ENCODE peak calls at places on chromosome 16, in six cellular contexts. H is astrocyte of the cerebellum, W is transverse colon, M is body of pancreas, Q is fibroblast of pulmonary artery, G is nephron progenitor cell. F is an unnamed sample.

GRCh38 chr16:78768723-78769122 is 669.3 kb downstream of the WWOX start:
- DNase-seq in Q (no peak), H (no peak), M (no peak), G (no peak), W (no peak), F (no peak)

GRCh38 chr16:21982108-21982507 is 18.8 kb downstream of the PDZD9 start:
- DNase-seq in W (no peak), G (no peak), Q (no peak), M (no peak), H (no peak), F (no peak)

GRCh38 chr16:69725480-69726312 is 664 bp downstream of the NQO1 start:
- DNase-seq in H (no peak), G (no peak), M (no peak), Q (no peak), W (no peak), F (no peak)

GRCh38 chr16:69294051-69294450 is 17.1 kb upstream of the VPS4A start:
- DNase-seq in Q (no peak), M (no peak), G (no peak), H (no peak), W (no peak), F (no peak)

GRCh38 chr16:66427036-66427446 is at the start of gene BEAN1:
- DNase-seq in H (no peak), G (peak), Q (no peak), M (no peak), W (no peak), F (peak)

GRCh38 chr16:70253291-70254094 is 1.8 kb upstream of the EXOSC6 start:
- DNase-seq in W (peak), M (peak), Q (peak), G (peak), H (no peak), F (peak)

GRCh38 chr16:9844361-9844760 is 337.9 kb downstream of the GRIN2A start:
- DNase-seq in Q (no peak), H (no peak), W (no peak), M (no peak), G (no peak), F (no peak)

GRCh38 chr16:31872201-31872600 is 1.4 kb upstream of the ZNF267 start:
- DNase-seq in Q (no peak), H (no peak), G (no peak), W (no peak), M (no peak), F (no peak)

GRCh38 chr16:66979011-66979717 is 9.2 kb upstream of the CES4A start:
- DNase-seq in W (no peak), G (no peak), Q (peak), M (no peak), H (no peak), F (no peak)

GRCh38 chr16:28264656-28265055 is 27.7 kb upstream of the SBK1 start:
- DNase-seq in H (no peak), M (peak), Q (peak), G (peak), W (peak), F (no peak)

GRCh38 chr16:77416939-77417480 is 17.8 kb downstream of the ADAMTS18 start:
- DNase-seq in G (no peak), W (no peak), H (no peak), Q (no peak), M (no peak), F (no peak)

GRCh38 chr16:1771072-1771863 is at the start of gene NME3:
- DNase-seq in Q (peak), G (peak), W (peak), H (no peak), M (peak), F (peak)

GRCh38 chr16:73771196-73771595 is 525.4 kb upstream of the PSMD7 start:
- DNase-seq in M (no peak), W (no peak), Q (peak), H (no peak), G (no peak), F (no peak)

GRCh38 chr16:56246051-56246817 is 54.9 kb downstream of the GNAO1 start:
- DNase-seq in H (no peak), M (no peak), Q (no peak), G (peak), W (no peak), F (no peak)

GRCh38 chr16:83363521-83363920 is 444.3 kb upstream of the HSBP1 start:
- DNase-seq in H (no peak), G (no peak), W (no peak), M (no peak), Q (no peak), F (no peak)

GRCh38 chr16:72848759-72849664 is 198.9 kb downstream of the ZFHX3 start:
- DNase-seq in W (peak), M (peak), Q (peak), G (peak), H (peak), F (peak)

GRCh38 chr16:86783626-86784266 is 205.4 kb downstream of the FOXL1 start:
- DNase-seq in M (no peak), H (no peak), W (no peak), Q (no peak), G (no peak), F (no peak)

GRCh38 chr16:56950881-56951771 is 10.6 kb upstream of the CETP start:
- DNase-seq in M (peak), H (no peak), G (peak), Q (peak), W (peak), F (peak)

GRCh38 chr16:85396879-85397871 is 215.9 kb upstream of the GSE1 start:
- DNase-seq in M (peak), W (no peak), G (peak), H (no peak), Q (no peak), F (peak)
- TF ChIP-seq CTCF in M (no peak), W (no peak), G (no peak), H (no peak), Q (no peak), F (no peak)

GRCh38 chr16:58507195-58507962 is 7.4 kb downstream of the NDRG4 start:
- DNase-seq in M (no peak), Q (no peak), H (no peak), W (no peak), G (no peak), F (no peak)
- TF ChIP-seq CTCF in M (no peak), Q (no peak), H (no peak), W (no peak), G (no peak), F (no peak)

GRCh38 chr16:4409081-4409932 is 7.1 kb downstream of the CORO7 start:
- DNase-seq in M (no peak), W (no peak), Q (no peak), H (no peak), G (no peak), F (no peak)
- TF ChIP-seq CTCF in M (no peak), W (no peak), Q (no peak), H (peak), G (no peak), F (no peak)

DNA sequence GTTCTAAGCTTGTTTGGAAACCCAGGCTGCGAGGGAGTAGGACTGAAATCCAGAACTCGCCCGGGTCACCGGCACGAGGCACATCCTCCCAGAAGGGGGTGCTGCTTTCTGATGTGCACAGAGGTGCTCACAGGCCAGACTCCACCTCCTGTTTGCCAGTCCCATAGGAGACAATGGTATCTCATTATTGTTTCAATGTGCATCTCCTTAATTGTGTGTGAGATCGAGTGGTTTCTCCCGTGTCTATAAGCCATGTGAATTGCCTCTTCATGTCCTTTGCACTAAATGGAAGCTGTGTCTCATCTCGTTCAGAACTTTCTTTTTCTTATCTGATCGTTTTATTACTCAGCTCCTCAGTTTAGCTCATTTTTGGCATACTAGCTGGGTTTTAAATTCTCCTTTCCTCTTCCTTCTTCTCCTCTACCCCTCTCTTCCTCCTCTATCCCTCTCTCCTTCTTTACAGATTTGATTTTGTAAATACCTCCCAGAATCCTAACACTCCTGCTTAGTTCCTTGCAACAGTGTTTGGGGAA is 32.1 kb upstream of the PRKCB start:
- DNase-seq in G (peak), W (peak), H (no peak), Q (peak), M (peak), F (peak)
- TF ChIP-seq CTCF in G (peak), W (peak), H (peak), Q (peak), M (peak), F (no peak)

DNA sequence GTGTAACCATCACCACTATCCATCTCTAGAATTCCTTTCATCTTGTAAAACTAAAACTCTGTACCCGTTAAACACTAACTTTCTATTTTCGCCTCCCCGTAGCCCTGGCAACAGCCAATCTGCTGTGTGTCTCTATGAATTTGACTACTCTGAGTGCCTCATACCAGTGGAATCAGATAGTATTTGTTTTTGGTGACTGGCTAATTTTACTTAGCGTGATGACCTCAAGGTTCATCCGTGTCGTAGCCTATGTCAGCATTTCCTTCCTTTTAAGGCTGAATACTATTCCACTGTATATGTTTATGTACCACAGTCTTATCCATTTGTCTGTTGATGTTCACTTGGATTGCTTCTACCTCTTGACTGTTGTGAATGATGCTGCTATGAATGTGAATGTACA is 18.3 kb downstream of the CHD9 start:
- DNase-seq in G (no peak), M (no peak), H (no peak), W (no peak), Q (no peak), F (no peak)
- TF ChIP-seq CTCF in G (no peak), M (no peak), H (no peak), W (no peak), Q (no peak), F (no peak)

DNA sequence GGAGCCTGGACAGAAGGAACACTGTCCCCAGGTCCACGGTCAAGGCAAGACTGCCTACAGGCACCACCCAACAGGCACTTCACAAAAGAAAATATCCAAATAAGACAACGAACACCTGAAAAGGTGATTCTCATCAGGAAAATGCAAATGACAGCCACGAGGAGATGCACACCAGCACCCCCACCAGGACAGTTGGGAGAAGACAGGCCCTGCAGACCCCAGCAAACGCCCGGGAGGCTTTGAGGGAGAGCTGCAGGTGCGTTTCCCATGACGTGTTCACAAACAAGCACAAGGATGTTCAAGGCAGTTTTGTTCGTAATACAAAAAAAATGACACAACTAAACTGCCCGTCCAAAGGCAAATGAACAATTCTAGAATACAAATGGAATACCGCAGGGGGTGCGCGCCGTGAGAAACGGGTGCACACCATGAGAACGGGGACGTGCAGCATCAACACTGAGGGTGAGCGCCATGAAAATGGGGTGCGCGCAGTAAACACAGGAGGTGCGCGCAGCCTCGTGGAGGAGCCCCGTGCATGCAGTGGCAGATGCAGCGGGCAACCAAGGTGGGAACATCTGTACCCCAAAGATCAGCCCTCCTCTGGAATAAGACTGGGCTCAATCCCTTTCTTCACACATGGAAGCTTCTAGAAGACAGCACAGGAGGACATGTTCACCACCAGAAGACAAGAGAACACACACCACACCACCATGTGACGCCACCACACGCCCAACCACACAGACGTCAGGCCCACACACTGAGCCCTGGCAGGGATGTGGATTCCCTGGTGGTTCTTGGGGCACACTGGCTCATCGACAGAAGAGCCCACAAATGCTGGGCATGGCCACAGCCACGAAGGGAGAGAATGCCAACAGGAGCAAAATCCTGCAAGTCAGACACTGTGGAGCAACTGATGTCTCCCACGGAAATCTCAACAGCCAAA is 91.2 kb downstream of the ZNF778 start:
- DNase-seq in Q (no peak), W (no peak), G (no peak), H (no peak), M (no peak), F (peak)
- TF ChIP-seq CTCF in Q (peak), W (peak), G (peak), H (peak), M (peak), F (peak)

GRCh38 chr16:11353158-11353557 is 7.9 kb downstream of the RMI2 start:
- DNase-seq in M (no peak), H (no peak), G (no peak), W (no peak), Q (no peak), F (no peak)

GRCh38 chr16:11355862-11356261 is 10.6 kb downstream of the RMI2 start:
- DNase-seq in M (no peak), G (no peak), W (no peak), H (no peak), Q (no peak), F (no peak)

GRCh38 chr16:11356573-11357331 is 11.5 kb downstream of the RMI2 start:
- DNase-seq in W (peak), H (no peak), Q (peak), G (peak), M (peak), F (peak)

GRCh38 chr16:11354407-11354732 is 9.1 kb downstream of the RMI2 start:
- DNase-seq in H (no peak), W (no peak), Q (no peak), G (no peak), M (no peak), F (no peak)

GRCh38 chr16:11354733-11355574 is 9.7 kb downstream of the RMI2 start:
- DNase-seq in H (no peak), G (no peak), W (peak), Q (no peak), M (no peak), F (no peak)
- TF ChIP-seq CTCF in H (no peak), G (no peak), W (no peak), Q (no peak), M (no peak), F (no peak)